ENCODE peak calls at places on chromosomes 13 and 19, in five cellular contexts. W is esophagus muscularis mucosa; P is activated T-cell treated with anti-CD3 and anti-CD28 coated beads for 1 hour; U is thyroid gland; J is stimulated activated CD8-positive, alpha-beta memory T cell treated with anti-CD3 and anti-CD28 coated beads, Interleukin-15, amount 100 ng/mL, for 1 hour. A is an unnamed sample.

GRCh38 chr13:37602743-37603381 is 4.3 kb upstream of the POSTN start:
- DNase-seq in W (no peak), P (no peak), U (no peak), J (no peak), A (no peak)

GRCh38 chr13:99859178-99860177 is 112.1 kb downstream of the ZIC5 start:
- DNase-seq in W (peak; percentile 84), P (no peak), U (no peak), J (no peak), A (no peak)

GRCh38 chr19:54431255-54431838 is 16.1 kb downstream of the TTYH1 start:
- DNase-seq in W (no peak), P (no peak), U (peak; percentile 97), J (no peak), A (peak; percentile 89)

GRCh38 chr19:54905908-54906511 is at the start of gene NCR1:
- DNase-seq in W (no peak), P (no peak), U (no peak), J (no peak), A (no peak)

GRCh38 chr19:10454267-10454666 is 33.9 kb downstream of the PDE4A start:
- DNase-seq in W (no peak), P (no peak), U (no peak), J (no peak), A (no peak)

GRCh38 chr13:48299591-48299990 is 4.0 kb upstream of the RB1 start:
- DNase-seq in W (no peak), P (no peak), U (no peak), J (no peak), A (no peak)

GRCh38 chr19:11580665-11581418 is 3.4 kb upstream of the ACP5 start:
- DNase-seq in W (no peak), P (no peak), U (no peak), J (no peak), A (peak; percentile 58)

GRCh38 chr13:75368167-75368566 is 113.8 kb downstream of the TBC1D4 start:
- DNase-seq in W (no peak), P (no peak), U (peak; percentile 65), J (no peak), A (peak; percentile 25)

GRCh38 chr19:2139385-2140192 is 11.8 kb downstream of the AP3D1 start:
- DNase-seq in W (no peak), P (no peak), U (no peak), J (no peak), A (no peak)

GRCh38 chr13:110506859-110507566 is 54.5 kb downstream of the RAB20 start:
- DNase-seq in W (no peak), P (no peak), U (peak; percentile 97), J (no peak), A (peak; percentile 62)

GRCh38 chr13:27489456-27489855 is 39.1 kb upstream of the MTIF3 start:
- DNase-seq in W (no peak), P (no peak), U (no peak), J (no peak), A (no peak)

GRCh38 chr13:36124236-36124822 is 6.9 kb downstream of the DCLK1 start:
- DNase-seq in W (no peak), P (no peak), U (peak; percentile 79), J (no peak), A (no peak)

GRCh38 chr13:46593403-46593802 is 40.4 kb downstream of the LRCH1 start:
- DNase-seq in W (no peak), P (no peak), U (no peak), J (no peak), A (no peak)

GRCh38 chr13:31452525-31452924 is 252.8 kb downstream of the B3GLCT start:
- DNase-seq in W (no peak), P (no peak), U (no peak), J (no peak), A (no peak)

GRCh38 chr13:112233256-112233655 is 142.9 kb upstream of the SPACA7 start:
- DNase-seq in W (no peak), P (no peak), U (no peak), J (no peak), A (no peak)

GRCh38 chr13:24027494-24027893 is 130.2 kb upstream of the C1QTNF9B start:
- DNase-seq in W (no peak), P (no peak), U (no peak), J (no peak), A (no peak)

GRCh38 chr13:110409581-110409992 is 102.5 kb downstream of the COL4A2 start:
- DNase-seq in W (no peak), P (no peak), U (no peak), J (no peak), A (no peak)

GRCh38 chr19:42088471-42089190 is 12.7 kb downstream of the ZNF574 start:
- DNase-seq in W (no peak), P (no peak), U (no peak), J (no peak), A (no peak)

GRCh38 chr19:1624458-1624857 is 19.2 kb upstream of the UQCR11 start:
- DNase-seq in W (no peak), P (peak; percentile 36), U (peak; percentile 44), J (no peak), A (no peak)

GRCh38 chr19:31511098-31511497 is 161.9 kb upstream of the TSHZ3 start:
- DNase-seq in W (peak; percentile 85), P (no peak), U (no peak), J (no peak), A (no peak)

GRCh38 chr19:39402417-39403297 is 4.0 kb upstream of the ZFP36 start:
- DNase-seq in W (peak; percentile 98), P (peak; percentile 85), U (peak; percentile 94), J (peak; percentile 85), A (peak; percentile 93)

GRCh38 chr13:113061271-113061625 is 44.3 kb upstream of the F7 start:
- DNase-seq in W (no peak), P (no peak), U (no peak), J (no peak), A (no peak)

GRCh38 chr19:7856679-7857663 is 17.2 kb downstream of the PRR36 start:
- DNase-seq in W (no peak), P (no peak), U (no peak), J (no peak), A (no peak)

GRCh38 chr19:1154731-1155351 is 19.2 kb downstream of the SBNO2 start:
- DNase-seq in W (no peak), P (no peak), U (peak; percentile 88), J (no peak), A (peak; percentile 79)

GRCh38 chr13:30224732-30225131 is 82.6 kb downstream of the KATNAL1 start:
- DNase-seq in W (no peak), P (no peak), U (no peak), J (no peak), A (no peak)

GRCh38 chr19:18165794-18166544 is 7.6 kb upstream of the IFI30 start:
- DNase-seq in W (no peak), P (no peak), U (no peak), J (no peak), A (no peak)